ENCODE peak calls at places on chromosome 22, in seven cellular contexts. M is SK-N-SH, I is esophagus muscularis mucosa, G is lower lobe of right lung, H is brain microvascular endothelial cell, K is colonic mucosa, B is hepatocyte. V is an unnamed sample. For H3K36me3, the result is how much of the 10 kb centered on the place peaks cover.

GRCh38 chr22:50505776-50506610 is 1.5 kb downstream of the LMF2 start:
- DNase-seq in M (no peak), I (no peak), G (peak), H (no peak), K (no peak), B (peak), V (no peak)

GRCh38 chr22:46299101-46299500 is 2.4 kb downstream of the GTSE1 start:
- DNase-seq in K (no peak), B (no peak), I (no peak), H (no peak), M (no peak), G (no peak), V (no peak)

GRCh38 chr22:20220629-20221026 is 47.5 kb downstream of the RTN4R start:
- DNase-seq in H (no peak), M (no peak), I (no peak), K (no peak), B (no peak), G (no peak), V (no peak)

GRCh38 chr22:23521442-23522113 is 58.5 kb downstream of the IGLL1 start:
- DNase-seq in B (peak), G (peak), M (peak), I (peak), K (peak), H (peak), V (peak)

GRCh38 chr22:50058338-50059184 is 463 bp upstream of the TTLL8 start:
- DNase-seq in H (no peak), K (no peak), M (peak), I (no peak), B (no peak), G (no peak), V (no peak)

GRCh38 chr22:35782504-35782903 is 64.8 kb downstream of the APOL5 start:
- DNase-seq in G (no peak), M (no peak), B (no peak), K (no peak), I (no peak), H (no peak), V (no peak)

GRCh38 chr22:27504854-27505253 is 296.7 kb downstream of the MN1 start:
- DNase-seq in G (no peak), M (no peak), I (no peak), K (no peak), B (no peak), H (no peak), V (no peak)

GRCh38 chr22:17213976-17214375 is 5.3 kb downstream of the ADA2 start:
- DNase-seq in I (no peak), G (peak), B (peak), K (peak), M (no peak), H (peak), V (peak)

GRCh38 chr22:35472488-35472887 is 68.1 kb upstream of the RASD2 start:
- DNase-seq in B (no peak), M (no peak), G (no peak), I (no peak), K (no peak), H (no peak), V (no peak)

GRCh38 chr22:20510811-20511577 is 3.6 kb downstream of the MED15 start:
- DNase-seq in B (no peak), G (no peak), H (no peak), I (no peak), K (no peak), M (no peak), V (no peak)

GRCh38 chr22:40345271-40345670 is 1.0 kb upstream of the ADSL start:
- DNase-seq in M (no peak), K (no peak), G (no peak), I (no peak), H (no peak), B (peak), V (no peak)

GRCh38 chr22:50274311-50274710 is 4.1 kb upstream of the MAPK11 start:
- DNase-seq in H (peak), B (peak), K (no peak), G (no peak), I (no peak), M (peak), V (peak)

GRCh38 chr22:36383110-36383581 is 4.6 kb downstream of the MYH9 start:
- DNase-seq in M (no peak), K (no peak), H (peak), G (no peak), I (no peak), B (no peak), V (no peak)

GRCh38 chr22:28949788-28950187 is 66.4 kb downstream of the ZNRF3 start:
- DNase-seq in G (no peak), I (no peak), M (no peak), K (no peak), B (no peak), H (no peak), V (no peak)

GRCh38 chr22:39349967-39350802 is at the start of gene SYNGR1:
- DNase-seq in B (peak), I (no peak), G (peak), M (peak), K (no peak), H (no peak), V (no peak)

GRCh38 chr22:27575348-27575747 is 226.2 kb downstream of the MN1 start:
- DNase-seq in B (no peak), I (no peak), K (no peak), G (no peak), M (no peak), H (no peak), V (no peak)

GRCh38 chr22:30183271-30183670 is 63.3 kb downstream of the LIF start:
- DNase-seq in I (peak), M (no peak), K (no peak), B (no peak), G (no peak), H (no peak), V (peak)

GRCh38 chr22:47600281-47600680 is 837.8 kb downstream of the TBC1D22A start:
- DNase-seq in G (no peak), K (no peak), H (no peak), B (no peak), M (no peak), I (peak), V (no peak)

GRCh38 chr22:32557424-32557823 is 82.8 kb downstream of the FBXO7 start:
- DNase-seq in M (no peak), G (no peak), H (no peak), I (no peak), K (no peak), B (no peak), V (no peak)

GRCh38 chr22:17981497-17981896 is 42.9 kb downstream of the MICAL3 start:
- DNase-seq in G (no peak), M (no peak), K (no peak), I (no peak), H (no peak), B (no peak), V (no peak)

GRCh38 chr22:25054943-25055511 is 102.5 kb downstream of the KIAA1671 start:
- DNase-seq in M (no peak), H (no peak), K (no peak), I (no peak), B (no peak), G (no peak), V (no peak)

GRCh38 chr22:45456811-45457210 is 43.3 kb downstream of the RIBC2 start:
- DNase-seq in G (no peak), K (no peak), B (no peak), I (no peak), M (no peak), H (no peak), V (no peak)

GRCh38 chr22:17831527-17832251 is 57.4 kb upstream of the BID start:
- DNase-seq in B (no peak), H (no peak), G (no peak), M (no peak), K (peak), I (no peak), V (no peak)

GRCh38 chr22:20607157-20607907 is 99.9 kb downstream of the MED15 start:
- DNase-seq in M (peak), H (no peak), I (no peak), K (no peak), G (peak), B (no peak), V (no peak)

GRCh38 chr22:46064966-46065666 is 85.2 kb upstream of the PPARA start:
- DNase-seq in B (no peak), I (no peak), H (no peak), M (no peak), K (no peak), G (no peak), V (no peak)

GRCh38 chr22:41682033-41682807 is 6.4 kb downstream of the SNU13 start:
- DNase-seq in B (peak), K (peak), G (peak), H (peak), M (peak), I (peak), V (peak)

GRCh38 chr22:47691152-47691895 is 928.9 kb downstream of the TBC1D22A start:
- DNase-seq in M (no peak), G (no peak), H (no peak), B (no peak), I (peak), K (no peak), V (no peak)

GRCh38 chr22:33971561-33971961 is 51.3 kb upstream of the LARGE1 start:
- DNase-seq in G (no peak), K (no peak), B (peak), M (no peak), H (no peak), I (no peak), V (no peak)

GRCh38 chr22:29083576-29084566 is 11.0 kb downstream of the KREMEN1 start:
- DNase-seq in B (no peak), M (no peak), G (peak), H (no peak), I (no peak), K (no peak), V (no peak)

GRCh38 chr22:31247726-31248125 is 35.6 kb downstream of the LIMK2 start:
- DNase-seq in G (no peak), K (no peak), M (peak), H (no peak), B (no peak), I (no peak), V (peak)
- TF ChIP-seq CTCF in G (no peak), K (no peak), M (no peak), H (no peak), B (no peak), I (no peak), V (no peak)

DNA sequence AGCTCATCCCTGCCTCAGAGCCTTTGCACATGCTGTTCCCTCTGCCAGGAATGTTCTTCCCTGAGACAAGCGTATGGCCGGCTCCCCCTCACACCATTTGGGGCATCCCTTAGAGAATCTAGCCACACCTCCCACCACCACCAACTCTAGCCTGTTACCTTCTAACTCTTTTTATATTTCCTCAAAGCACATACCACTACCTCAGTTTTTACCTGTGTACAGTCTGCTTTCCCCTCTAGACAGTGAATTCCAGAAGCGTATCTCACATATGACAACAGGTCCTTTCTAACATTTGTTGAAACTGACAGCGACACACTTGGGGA is 75.1 kb upstream of the ARFGAP3 start:
- DNase-seq in K (no peak), G (no peak), B (no peak), H (no peak), I (no peak), M (no peak), V (no peak)
- H3K27ac ChIP-seq in K (peak), G (peak), B (peak), H (peak), I (peak), M (peak), V (no peak)

DNA sequence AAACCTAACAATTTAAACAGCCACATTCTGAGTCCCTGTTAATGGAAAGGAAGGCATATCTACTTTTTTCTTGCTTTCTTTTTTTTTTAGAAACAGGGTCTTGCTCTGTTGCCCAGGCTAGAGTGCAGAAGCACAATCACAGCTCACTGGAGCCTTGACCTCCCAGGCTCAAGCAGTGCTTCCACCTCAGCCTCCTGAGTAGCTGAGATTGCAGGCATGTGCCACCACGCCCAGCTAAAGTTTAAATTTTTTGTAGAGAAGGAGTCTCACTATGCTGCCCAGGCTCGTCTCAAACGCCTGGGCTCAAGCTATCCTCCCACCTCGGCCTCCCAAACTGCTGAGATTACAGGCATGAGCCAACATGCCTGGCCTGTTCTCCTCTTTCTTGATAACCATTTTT is 25.4 kb downstream of the ARFGAP3 start:
- DNase-seq in K (no peak), I (no peak), M (no peak), B (no peak), H (no peak), G (no peak), V (no peak)
- H3K36me3 ChIP-seq in K (under half), I (half or more), M (under half), B (under half), H (half or more), G (half or more), V (under half)

DNA sequence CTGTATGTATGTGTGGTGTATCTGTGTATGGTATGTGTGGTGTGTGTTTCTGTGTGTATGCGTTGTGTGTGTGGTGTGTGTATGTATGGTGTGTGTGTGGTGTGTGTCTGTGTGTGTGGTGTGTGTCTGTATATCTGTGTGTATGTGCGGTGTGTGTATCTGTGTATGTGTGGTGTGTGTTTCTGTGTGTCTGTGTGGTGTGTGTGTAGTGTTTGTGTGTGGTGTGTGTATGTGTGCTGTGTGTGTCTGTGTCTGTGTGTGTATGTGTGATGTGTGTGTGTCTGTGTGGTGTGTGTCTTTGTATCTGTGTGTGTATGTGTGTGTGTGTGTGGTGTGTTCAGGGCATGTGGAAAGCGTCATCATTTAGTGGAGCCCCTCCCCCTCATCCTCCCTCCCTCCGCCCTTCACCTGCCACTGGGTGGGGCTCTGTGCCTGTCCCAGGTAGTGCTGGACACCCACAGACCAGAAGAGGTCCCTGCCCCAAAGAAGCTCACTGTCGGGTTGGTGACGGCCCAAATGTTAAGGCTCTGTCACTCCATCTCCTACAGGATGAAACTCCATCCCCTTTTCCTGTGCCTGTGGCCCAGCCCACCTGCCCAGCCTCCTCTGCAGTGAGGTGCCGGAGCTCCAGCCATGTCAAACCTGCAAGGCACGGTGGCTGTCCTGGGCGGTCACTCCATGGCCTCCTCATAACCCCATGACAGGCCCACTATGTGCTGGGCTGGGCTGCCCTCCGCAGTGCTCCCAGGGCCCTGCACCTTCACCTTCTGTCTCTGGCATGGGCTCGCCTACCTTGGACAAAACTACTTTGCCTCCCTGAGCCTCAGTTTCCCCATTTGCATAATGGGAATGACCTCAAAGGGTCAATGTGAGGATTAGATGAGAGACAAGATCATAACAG is 23.4 kb upstream of the SHISAL1 start:
- DNase-seq in H (no peak), K (no peak), B (no peak), I (no peak), M (no peak), G (no peak), V (peak)
- TF ChIP-seq CTCF in H (no peak), K (no peak), B (no peak), I (no peak), M (no peak), G (no peak), V (peak)

DNA sequence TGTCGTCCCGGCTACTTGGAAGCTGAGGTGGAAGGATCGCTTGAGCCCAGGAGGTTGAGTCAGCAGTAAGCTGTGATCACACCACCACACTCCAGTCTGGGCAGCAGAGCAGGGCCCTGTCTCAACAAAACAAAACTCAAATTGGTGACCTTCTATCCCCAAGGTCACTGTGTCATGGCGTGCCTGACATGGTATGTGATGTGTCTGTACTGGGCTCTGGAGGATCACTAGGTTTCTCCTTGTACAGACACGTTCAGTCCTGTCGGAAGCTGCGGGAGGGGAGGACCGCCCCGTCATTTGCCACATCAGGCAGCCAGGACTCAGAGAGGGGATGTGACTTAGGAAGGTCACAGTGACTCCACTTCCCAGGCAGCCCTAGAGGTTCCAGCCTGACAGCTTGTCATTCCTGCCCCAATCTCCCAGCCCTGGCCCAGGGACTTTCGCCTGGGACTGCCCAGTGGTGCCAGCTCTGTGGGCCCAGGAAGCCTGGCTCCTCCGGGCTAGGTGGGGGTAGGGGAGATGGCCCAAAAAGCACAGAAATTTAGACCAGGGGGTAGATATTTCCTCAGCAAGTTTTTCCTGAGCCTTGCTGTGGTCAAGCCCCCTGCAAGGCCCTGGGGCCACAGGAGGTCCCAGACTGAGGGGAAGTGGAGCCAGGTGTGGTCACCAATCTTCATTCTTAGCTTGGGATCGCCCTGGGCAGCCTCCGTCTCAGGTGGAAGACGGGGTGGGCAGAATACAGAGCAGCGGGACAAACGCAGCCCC is 53.2 kb downstream of the TRIOBP start:
- DNase-seq in B (no peak), G (no peak), M (no peak), K (no peak), I (no peak), H (peak), V (no peak)
- H3K27ac ChIP-seq in B (peak), G (peak), M (peak), K (no peak), I (peak), H (peak), V (no peak)

DNA sequence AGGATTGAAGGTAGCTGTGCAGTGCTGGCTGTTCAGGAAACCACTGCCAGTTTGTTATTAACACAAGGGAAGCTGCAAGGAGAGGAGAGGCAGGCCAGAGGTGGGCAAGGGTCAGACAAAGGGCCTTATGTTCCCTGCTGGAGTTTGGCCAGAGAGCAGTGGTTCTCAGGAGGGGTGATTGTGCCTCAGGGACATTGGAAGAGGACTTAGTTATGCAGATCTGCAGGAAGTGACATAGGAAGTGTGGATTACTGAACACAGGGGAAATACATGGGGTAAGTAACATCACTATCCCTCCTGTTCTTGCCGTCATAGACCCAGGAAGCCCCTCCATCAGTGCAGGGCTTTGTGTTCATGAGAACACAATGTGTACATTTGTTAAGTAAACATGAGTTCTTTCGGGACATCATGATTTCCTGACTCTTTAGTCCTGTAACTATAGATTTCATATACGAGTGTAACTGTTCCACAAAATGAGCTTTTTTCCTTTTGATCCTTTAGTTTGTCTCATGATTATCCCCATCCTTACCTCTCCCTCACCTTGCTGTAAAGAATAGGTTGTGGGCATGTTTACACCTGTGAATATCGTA is 5.9 kb downstream of the SRRD start:
- DNase-seq in K (no peak), M (no peak), G (no peak), I (no peak), B (no peak), H (no peak), V (no peak)
- H3K36me3 ChIP-seq in K (under half), M (under half), G (half or more), I (half or more), B (under half), H (half or more), V (half or more)

V was measured in WERI-Rb-1.